ENCODE peak calls at places on chromosomes 11 and 22, in ten cellular contexts. One of them, this sample, is unnamed.

GRCh38 chr11:1494650-1495049 is 8.1 kb upstream of the MOB2 start:
- DNase-seq in spleen: no peak
- DNase-seq in left lobe of liver: no peak
- DNase-seq in stimulated activated CD4-positive, alpha-beta T cell treated with anti-CD3 and anti-CD28 coated beads, Interleukin-2, amount 100 ng/mL, for 24 hours: no peak
- DNase-seq in GM12891: no peak
- DNase-seq in transverse colon: no peak
- DNase-seq in A549: no peak
- DNase-seq in pons: no peak
- DNase-seq in psoas muscle: no peak
- DNase-seq in stimulated activated CD8-positive, alpha-beta memory T cell treated with anti-CD3 and anti-CD28 coated beads, Interleukin-2, amount 100 ng/mL, for 1 hour: no peak
- DNase-seq in this sample: peak; percentile 10

GRCh38 chr22:38745676-38746460 is 9.9 kb downstream of the SUN2 start:
- DNase-seq in spleen: no peak
- DNase-seq in left lobe of liver: no peak
- DNase-seq in stimulated activated CD4-positive, alpha-beta T cell treated with anti-CD3 and anti-CD28 coated beads, Interleukin-2, amount 100 ng/mL, for 24 hours: no peak
- DNase-seq in GM12891: no peak
- DNase-seq in transverse colon: peak; percentile 73
- DNase-seq in A549: no peak
- DNase-seq in pons: no peak
- DNase-seq in psoas muscle: no peak
- DNase-seq in stimulated activated CD8-positive, alpha-beta memory T cell treated with anti-CD3 and anti-CD28 coated beads, Interleukin-2, amount 100 ng/mL, for 1 hour: no peak
- DNase-seq in this sample: peak; percentile 74

GRCh38 chr22:46454910-46455269 is 82.5 kb downstream of the CELSR1 start:
- DNase-seq in spleen: no peak
- DNase-seq in left lobe of liver: no peak
- DNase-seq in stimulated activated CD4-positive, alpha-beta T cell treated with anti-CD3 and anti-CD28 coated beads, Interleukin-2, amount 100 ng/mL, for 24 hours: no peak
- DNase-seq in GM12891: no peak
- DNase-seq in transverse colon: no peak
- DNase-seq in A549: peak; percentile 40
- DNase-seq in pons: no peak
- DNase-seq in psoas muscle: no peak
- DNase-seq in stimulated activated CD8-positive, alpha-beta memory T cell treated with anti-CD3 and anti-CD28 coated beads, Interleukin-2, amount 100 ng/mL, for 1 hour: no peak
- DNase-seq in this sample: no peak

GRCh38 chr22:26564181-26564580 is 25.8 kb downstream of the TPST2 start:
- DNase-seq in spleen: no peak
- DNase-seq in left lobe of liver: no peak
- DNase-seq in stimulated activated CD4-positive, alpha-beta T cell treated with anti-CD3 and anti-CD28 coated beads, Interleukin-2, amount 100 ng/mL, for 24 hours: no peak
- DNase-seq in GM12891: no peak
- DNase-seq in transverse colon: no peak
- DNase-seq in A549: no peak
- DNase-seq in pons: no peak
- DNase-seq in psoas muscle: no peak
- DNase-seq in stimulated activated CD8-positive, alpha-beta memory T cell treated with anti-CD3 and anti-CD28 coated beads, Interleukin-2, amount 100 ng/mL, for 1 hour: no peak
- DNase-seq in this sample: no peak

GRCh38 chr11:117181586-117182550 is 3.3 kb downstream of the SIDT2 start:
- DNase-seq in spleen: no peak
- DNase-seq in left lobe of liver: peak; percentile 45
- DNase-seq in stimulated activated CD4-positive, alpha-beta T cell treated with anti-CD3 and anti-CD28 coated beads, Interleukin-2, amount 100 ng/mL, for 24 hours: no peak
- DNase-seq in GM12891: no peak
- DNase-seq in transverse colon: no peak
- DNase-seq in A549: no peak
- DNase-seq in pons: no peak
- DNase-seq in psoas muscle: no peak
- DNase-seq in stimulated activated CD8-positive, alpha-beta memory T cell treated with anti-CD3 and anti-CD28 coated beads, Interleukin-2, amount 100 ng/mL, for 1 hour: no peak
- DNase-seq in this sample: peak; percentile 81

GRCh38 chr11:112421854-112422253 is 161.2 kb upstream of the PLET1 start:
- DNase-seq in spleen: no peak
- DNase-seq in left lobe of liver: no peak
- DNase-seq in stimulated activated CD4-positive, alpha-beta T cell treated with anti-CD3 and anti-CD28 coated beads, Interleukin-2, amount 100 ng/mL, for 24 hours: no peak
- DNase-seq in GM12891: no peak
- DNase-seq in transverse colon: no peak
- DNase-seq in A549: no peak
- DNase-seq in pons: no peak
- DNase-seq in psoas muscle: no peak
- DNase-seq in stimulated activated CD8-positive, alpha-beta memory T cell treated with anti-CD3 and anti-CD28 coated beads, Interleukin-2, amount 100 ng/mL, for 1 hour: no peak
- DNase-seq in this sample: no peak

GRCh38 chr11:62128835-62129234 is 5.0 kb downstream of the INCENP start:
- DNase-seq in spleen: no peak
- DNase-seq in left lobe of liver: no peak
- DNase-seq in stimulated activated CD4-positive, alpha-beta T cell treated with anti-CD3 and anti-CD28 coated beads, Interleukin-2, amount 100 ng/mL, for 24 hours: no peak
- DNase-seq in GM12891: no peak
- DNase-seq in transverse colon: no peak
- DNase-seq in A549: no peak
- DNase-seq in pons: no peak
- DNase-seq in psoas muscle: no peak
- DNase-seq in stimulated activated CD8-positive, alpha-beta memory T cell treated with anti-CD3 and anti-CD28 coated beads, Interleukin-2, amount 100 ng/mL, for 1 hour: no peak
- DNase-seq in this sample: peak; percentile 32

GRCh38 chr11:46912526-46913150 is 5.7 kb downstream of the LRP4 start:
- DNase-seq in spleen: no peak
- DNase-seq in left lobe of liver: no peak
- DNase-seq in stimulated activated CD4-positive, alpha-beta T cell treated with anti-CD3 and anti-CD28 coated beads, Interleukin-2, amount 100 ng/mL, for 24 hours: no peak
- DNase-seq in GM12891: no peak
- DNase-seq in transverse colon: no peak
- DNase-seq in A549: no peak
- DNase-seq in pons: no peak
- DNase-seq in psoas muscle: no peak
- DNase-seq in stimulated activated CD8-positive, alpha-beta memory T cell treated with anti-CD3 and anti-CD28 coated beads, Interleukin-2, amount 100 ng/mL, for 1 hour: no peak
- DNase-seq in this sample: no peak

GRCh38 chr22:50703726-50704509 is 31.3 kb downstream of the SHANK3 start:
- DNase-seq in spleen: peak; percentile 64
- DNase-seq in left lobe of liver: no peak
- DNase-seq in stimulated activated CD4-positive, alpha-beta T cell treated with anti-CD3 and anti-CD28 coated beads, Interleukin-2, amount 100 ng/mL, for 24 hours: no peak
- DNase-seq in GM12891: no peak
- DNase-seq in transverse colon: no peak
- DNase-seq in A549: no peak
- DNase-seq in pons: no peak
- DNase-seq in psoas muscle: no peak
- DNase-seq in stimulated activated CD8-positive, alpha-beta memory T cell treated with anti-CD3 and anti-CD28 coated beads, Interleukin-2, amount 100 ng/mL, for 1 hour: no peak
- DNase-seq in this sample: peak; percentile 85

GRCh38 chr11:111441443-111441842 is 62.4 kb upstream of the POU2AF1 start:
- DNase-seq in spleen: no peak
- DNase-seq in left lobe of liver: no peak
- DNase-seq in stimulated activated CD4-positive, alpha-beta T cell treated with anti-CD3 and anti-CD28 coated beads, Interleukin-2, amount 100 ng/mL, for 24 hours: no peak
- DNase-seq in GM12891: no peak
- DNase-seq in transverse colon: no peak
- DNase-seq in A549: no peak
- DNase-seq in pons: no peak
- DNase-seq in psoas muscle: no peak
- DNase-seq in stimulated activated CD8-positive, alpha-beta memory T cell treated with anti-CD3 and anti-CD28 coated beads, Interleukin-2, amount 100 ng/mL, for 1 hour: no peak
- DNase-seq in this sample: peak; percentile 81

GRCh38 chr11:68996376-68997123 is 15.8 kb upstream of the MRGPRD start:
- DNase-seq in spleen: peak; percentile 50
- DNase-seq in left lobe of liver: peak; percentile 34
- DNase-seq in stimulated activated CD4-positive, alpha-beta T cell treated with anti-CD3 and anti-CD28 coated beads, Interleukin-2, amount 100 ng/mL, for 24 hours: no peak
- DNase-seq in GM12891: no peak
- DNase-seq in transverse colon: no peak
- DNase-seq in A549: no peak
- DNase-seq in pons: no peak
- DNase-seq in psoas muscle: no peak
- DNase-seq in stimulated activated CD8-positive, alpha-beta memory T cell treated with anti-CD3 and anti-CD28 coated beads, Interleukin-2, amount 100 ng/mL, for 1 hour: no peak
- DNase-seq in this sample: peak; percentile 41

GRCh38 chr11:35145249-35145648 is 6.3 kb downstream of the CD44 start:
- DNase-seq in spleen: no peak
- DNase-seq in left lobe of liver: no peak
- DNase-seq in stimulated activated CD4-positive, alpha-beta T cell treated with anti-CD3 and anti-CD28 coated beads, Interleukin-2, amount 100 ng/mL, for 24 hours: peak; percentile 51
- DNase-seq in GM12891: no peak
- DNase-seq in transverse colon: peak; percentile 70
- DNase-seq in A549: no peak
- DNase-seq in pons: no peak
- DNase-seq in psoas muscle: peak; percentile 25
- DNase-seq in stimulated activated CD8-positive, alpha-beta memory T cell treated with anti-CD3 and anti-CD28 coated beads, Interleukin-2, amount 100 ng/mL, for 1 hour: no peak
- DNase-seq in this sample: no peak

GRCh38 chr11:118918686-118919280 is 6.9 kb downstream of the BCL9L start:
- DNase-seq in spleen: no peak
- DNase-seq in left lobe of liver: no peak
- DNase-seq in stimulated activated CD4-positive, alpha-beta T cell treated with anti-CD3 and anti-CD28 coated beads, Interleukin-2, amount 100 ng/mL, for 24 hours: peak; percentile 34
- DNase-seq in GM12891: no peak
- DNase-seq in transverse colon: peak; percentile 28
- DNase-seq in A549: no peak
- DNase-seq in pons: no peak
- DNase-seq in psoas muscle: no peak
- DNase-seq in stimulated activated CD8-positive, alpha-beta memory T cell treated with anti-CD3 and anti-CD28 coated beads, Interleukin-2, amount 100 ng/mL, for 1 hour: no peak
- DNase-seq in this sample: peak; percentile 65

GRCh38 chr22:37032535-37033460 is 13.3 kb downstream of the MPST start:
- DNase-seq in spleen: no peak
- DNase-seq in left lobe of liver: peak; percentile 95
- DNase-seq in stimulated activated CD4-positive, alpha-beta T cell treated with anti-CD3 and anti-CD28 coated beads, Interleukin-2, amount 100 ng/mL, for 24 hours: no peak
- DNase-seq in GM12891: no peak
- DNase-seq in transverse colon: peak; percentile 87
- DNase-seq in A549: peak; percentile 87
- DNase-seq in pons: no peak
- DNase-seq in psoas muscle: peak; percentile 50
- DNase-seq in stimulated activated CD8-positive, alpha-beta memory T cell treated with anti-CD3 and anti-CD28 coated beads, Interleukin-2, amount 100 ng/mL, for 1 hour: no peak
- DNase-seq in this sample: peak; percentile 48

GRCh38 chr11:111715142-111715816 is 50.9 kb downstream of the PPP2R1B start:
- DNase-seq in spleen: no peak
- DNase-seq in left lobe of liver: no peak
- DNase-seq in stimulated activated CD4-positive, alpha-beta T cell treated with anti-CD3 and anti-CD28 coated beads, Interleukin-2, amount 100 ng/mL, for 24 hours: no peak
- DNase-seq in GM12891: no peak
- DNase-seq in transverse colon: no peak
- DNase-seq in A549: no peak
- DNase-seq in pons: no peak
- DNase-seq in psoas muscle: no peak
- DNase-seq in stimulated activated CD8-positive, alpha-beta memory T cell treated with anti-CD3 and anti-CD28 coated beads, Interleukin-2, amount 100 ng/mL, for 1 hour: no peak
- DNase-seq in this sample: no peak

GRCh38 chr11:118200901-118201680 is 23.7 kb downstream of the JAML start:
- DNase-seq in spleen: no peak
- DNase-seq in left lobe of liver: no peak
- DNase-seq in stimulated activated CD4-positive, alpha-beta T cell treated with anti-CD3 and anti-CD28 coated beads, Interleukin-2, amount 100 ng/mL, for 24 hours: peak; percentile 58
- DNase-seq in GM12891: no peak
- DNase-seq in transverse colon: no peak
- DNase-seq in A549: no peak
- DNase-seq in pons: no peak
- DNase-seq in psoas muscle: no peak
- DNase-seq in stimulated activated CD8-positive, alpha-beta memory T cell treated with anti-CD3 and anti-CD28 coated beads, Interleukin-2, amount 100 ng/mL, for 1 hour: peak; percentile 23
- DNase-seq in this sample: no peak

GRCh38 chr11:124886978-124887666 is 10.5 kb downstream of the ROBO4 start:
- DNase-seq in spleen: no peak
- DNase-seq in left lobe of liver: no peak
- DNase-seq in stimulated activated CD4-positive, alpha-beta T cell treated with anti-CD3 and anti-CD28 coated beads, Interleukin-2, amount 100 ng/mL, for 24 hours: no peak
- DNase-seq in GM12891: no peak
- DNase-seq in transverse colon: no peak
- DNase-seq in A549: no peak
- DNase-seq in pons: no peak
- DNase-seq in psoas muscle: no peak
- DNase-seq in stimulated activated CD8-positive, alpha-beta memory T cell treated with anti-CD3 and anti-CD28 coated beads, Interleukin-2, amount 100 ng/mL, for 1 hour: no peak
- DNase-seq in this sample: peak; percentile 64

GRCh38 chr11:106329273-106330018 is 252.0 kb downstream of the AASDHPPT start:
- DNase-seq in spleen: no peak
- DNase-seq in left lobe of liver: no peak
- DNase-seq in stimulated activated CD4-positive, alpha-beta T cell treated with anti-CD3 and anti-CD28 coated beads, Interleukin-2, amount 100 ng/mL, for 24 hours: no peak
- DNase-seq in GM12891: no peak
- DNase-seq in transverse colon: no peak
- DNase-seq in A549: no peak
- DNase-seq in pons: no peak
- DNase-seq in psoas muscle: no peak
- DNase-seq in stimulated activated CD8-positive, alpha-beta memory T cell treated with anti-CD3 and anti-CD28 coated beads, Interleukin-2, amount 100 ng/mL, for 1 hour: no peak
- DNase-seq in this sample: no peak

GRCh38 chr11:13120691-13121090 is 111.6 kb downstream of the RASSF10 start:
- DNase-seq in spleen: no peak
- DNase-seq in left lobe of liver: no peak
- DNase-seq in stimulated activated CD4-positive, alpha-beta T cell treated with anti-CD3 and anti-CD28 coated beads, Interleukin-2, amount 100 ng/mL, for 24 hours: no peak
- DNase-seq in GM12891: no peak
- DNase-seq in transverse colon: no peak
- DNase-seq in A549: no peak
- DNase-seq in pons: no peak
- DNase-seq in psoas muscle: no peak
- DNase-seq in stimulated activated CD8-positive, alpha-beta memory T cell treated with anti-CD3 and anti-CD28 coated beads, Interleukin-2, amount 100 ng/mL, for 1 hour: no peak
- DNase-seq in this sample: no peak

GRCh38 chr22:27749597-27750225 is 51.8 kb downstream of the MN1 start:
- DNase-seq in spleen: peak; percentile 63
- DNase-seq in left lobe of liver: no peak
- DNase-seq in stimulated activated CD4-positive, alpha-beta T cell treated with anti-CD3 and anti-CD28 coated beads, Interleukin-2, amount 100 ng/mL, for 24 hours: no peak
- DNase-seq in GM12891: no peak
- DNase-seq in transverse colon: no peak
- DNase-seq in A549: no peak
- DNase-seq in pons: no peak
- DNase-seq in psoas muscle: no peak
- DNase-seq in stimulated activated CD8-positive, alpha-beta memory T cell treated with anti-CD3 and anti-CD28 coated beads, Interleukin-2, amount 100 ng/mL, for 1 hour: no peak
- DNase-seq in this sample: no peak

GRCh38 chr22:46914916-46915894 is 152.8 kb downstream of the TBC1D22A start:
- DNase-seq in spleen: no peak
- DNase-seq in left lobe of liver: no peak
- DNase-seq in stimulated activated CD4-positive, alpha-beta T cell treated with anti-CD3 and anti-CD28 coated beads, Interleukin-2, amount 100 ng/mL, for 24 hours: no peak
- DNase-seq in GM12891: no peak
- DNase-seq in transverse colon: no peak
- DNase-seq in A549: no peak
- DNase-seq in pons: no peak
- DNase-seq in psoas muscle: no peak
- DNase-seq in stimulated activated CD8-positive, alpha-beta memory T cell treated with anti-CD3 and anti-CD28 coated beads, Interleukin-2, amount 100 ng/mL, for 1 hour: no peak
- DNase-seq in this sample: no peak

GRCh38 chr11:48103621-48104561 is 112.7 kb upstream of the OR4B1 start:
- DNase-seq in spleen: no peak
- DNase-seq in left lobe of liver: no peak
- DNase-seq in stimulated activated CD4-positive, alpha-beta T cell treated with anti-CD3 and anti-CD28 coated beads, Interleukin-2, amount 100 ng/mL, for 24 hours: no peak
- DNase-seq in GM12891: no peak
- DNase-seq in transverse colon: peak; percentile 51
- DNase-seq in A549: no peak
- DNase-seq in pons: peak; percentile 96
- DNase-seq in psoas muscle: no peak
- DNase-seq in stimulated activated CD8-positive, alpha-beta memory T cell treated with anti-CD3 and anti-CD28 coated beads, Interleukin-2, amount 100 ng/mL, for 1 hour: no peak
- DNase-seq in this sample: no peak

GRCh38 chr11:123451183-123451907 is 21.3 kb downstream of the GRAMD1B start:
- DNase-seq in spleen: no peak
- DNase-seq in left lobe of liver: no peak
- DNase-seq in stimulated activated CD4-positive, alpha-beta T cell treated with anti-CD3 and anti-CD28 coated beads, Interleukin-2, amount 100 ng/mL, for 24 hours: no peak
- DNase-seq in GM12891: no peak
- DNase-seq in transverse colon: no peak
- DNase-seq in A549: no peak
- DNase-seq in pons: no peak
- DNase-seq in psoas muscle: no peak
- DNase-seq in stimulated activated CD8-positive, alpha-beta memory T cell treated with anti-CD3 and anti-CD28 coated beads, Interleukin-2, amount 100 ng/mL, for 1 hour: no peak
- DNase-seq in this sample: peak; percentile 49

GRCh38 chr22:26975865-26976264 is 318.5 kb downstream of the MIAT start:
- DNase-seq in spleen: no peak
- DNase-seq in left lobe of liver: no peak
- DNase-seq in stimulated activated CD4-positive, alpha-beta T cell treated with anti-CD3 and anti-CD28 coated beads, Interleukin-2, amount 100 ng/mL, for 24 hours: no peak
- DNase-seq in GM12891: no peak
- DNase-seq in transverse colon: no peak
- DNase-seq in A549: no peak
- DNase-seq in pons: no peak
- DNase-seq in psoas muscle: no peak
- DNase-seq in stimulated activated CD8-positive, alpha-beta memory T cell treated with anti-CD3 and anti-CD28 coated beads, Interleukin-2, amount 100 ng/mL, for 1 hour: no peak
- DNase-seq in this sample: no peak

GRCh38 chr11:132278801-132279574 is 908.6 kb downstream of the NTM start:
- DNase-seq in spleen: no peak
- DNase-seq in left lobe of liver: no peak
- DNase-seq in stimulated activated CD4-positive, alpha-beta T cell treated with anti-CD3 and anti-CD28 coated beads, Interleukin-2, amount 100 ng/mL, for 24 hours: no peak
- DNase-seq in GM12891: no peak
- DNase-seq in transverse colon: no peak
- DNase-seq in A549: no peak
- DNase-seq in pons: peak; percentile 64
- DNase-seq in psoas muscle: no peak
- DNase-seq in stimulated activated CD8-positive, alpha-beta memory T cell treated with anti-CD3 and anti-CD28 coated beads, Interleukin-2, amount 100 ng/mL, for 1 hour: no peak
- DNase-seq in this sample: no peak

This sample was measured in osteoblast.